ENCODE peak calls at places on chromosomes 12 and 14, in seven cellular contexts. C is GM03348, F is type B pancreatic cell, D is putamen, B is transverse colon, I is amniotic stem cell, V is occipital lobe. P is an unnamed sample.

GRCh38 chr12:113274848-113275247 is 53.6 kb downstream of the TPCN1 start:
- DNase-seq in C (no peak), F (no peak), D (no peak), B (no peak), I (no peak), V (no peak), P (no peak)

GRCh38 chr12:110079477-110080400 is 31.4 kb upstream of the C12orf76 start:
- DNase-seq in C (no peak), F (no peak), D (peak), B (peak), I (no peak), V (peak), P (no peak)

GRCh38 chr12:62466018-62466595 is 519 bp upstream of the MON2 start:
- DNase-seq in C (peak), F (no peak), D (peak), B (peak), I (peak), V (peak), P (peak)

GRCh38 chr14:101562659-101563351 is 1.5 kb downstream of the DIO3 start:
- DNase-seq in C (no peak), F (no peak), D (no peak), B (no peak), I (no peak), V (no peak), P (no peak)

GRCh38 chr12:110766311-110767154 is 23.8 kb upstream of the PPP1CC start:
- DNase-seq in C (no peak), F (no peak), D (no peak), B (no peak), I (no peak), V (no peak), P (no peak)

GRCh38 chr12:46303039-46303666 is 34.3 kb upstream of the SLC38A1 start:
- DNase-seq in C (peak), F (no peak), D (peak), B (peak), I (no peak), V (no peak), P (peak)

GRCh38 chr14:89025581-89026236 is 201.3 kb downstream of the TTC8 start:
- DNase-seq in C (peak), F (no peak), D (no peak), B (no peak), I (no peak), V (no peak), P (peak)

GRCh38 chr12:118102609-118103008 is 1.2 kb downstream of the VSIG10 start:
- DNase-seq in C (peak), F (no peak), D (no peak), B (no peak), I (no peak), V (no peak), P (no peak)

GRCh38 chr12:62692884-62693283 is 226.3 kb downstream of the MON2 start:
- DNase-seq in C (peak), F (no peak), D (no peak), B (no peak), I (no peak), V (no peak), P (peak)

GRCh38 chr14:104806625-104807465 is 5.9 kb downstream of the ZBTB42 start:
- DNase-seq in C (no peak), F (no peak), D (peak), B (no peak), I (no peak), V (no peak), P (no peak)

GRCh38 chr14:94768521-94769412 is 1.1 kb downstream of the GSC start:
- DNase-seq in C (peak), F (no peak), D (no peak), B (no peak), I (no peak), V (no peak), P (no peak)